ENCODE peak calls at places on chromosomes 3 and 15, in four cellular contexts. E is mesothelial cell of epicardium, B is cardiac fibroblast, H is GM12864. I is an unnamed sample.

GRCh38 chr3:141261472-141262171 is 30.0 kb downstream of the PXYLP1 start:
- DNase-seq in E (no peak), B (no peak), H (no peak), I (no peak)

GRCh38 chr3:108153451-108153981 is 62.7 kb upstream of the CD47 start:
- DNase-seq in H (peak), B (peak), E (no peak), I (peak)

GRCh38 chr15:90686435-90687218 is 30.5 kb upstream of the BLM start:
- DNase-seq in H (peak), E (no peak), B (no peak), I (peak)

GRCh38 chr15:63044645-63045437 is 2.3 kb downstream of the TPM1 start:
- DNase-seq in H (no peak), E (no peak), B (no peak), I (peak)

GRCh38 chr3:15899438-15899837 is 101.7 kb upstream of the ANKRD28 start:
- DNase-seq in H (no peak), B (peak), E (no peak), I (no peak)

GRCh38 chr3:45272828-45273470 is 46.9 kb upstream of the TMEM158 start:
- DNase-seq in B (no peak), H (no peak), E (no peak), I (no peak)

GRCh38 chr3:146164951-146165350 is 4.0 kb upstream of the PLOD2 start:
- DNase-seq in E (no peak), H (no peak), B (no peak), I (no peak)

GRCh38 chr3:16618721-16619120 is 13.5 kb upstream of the DAZL start:
- DNase-seq in H (no peak), B (peak), E (no peak), I (no peak)

GRCh38 chr3:100316656-100317069 is 17.9 kb upstream of the NIT2 start:
- DNase-seq in E (no peak), H (no peak), B (peak), I (peak)

GRCh38 chr15:40330368-40330836 is 6.9 kb downstream of the INAFM2 start:
- DNase-seq in E (no peak), B (peak), H (no peak), I (no peak)

GRCh38 chr15:69557340-69558137 is 104.9 kb downstream of the RPLP1 start:
- DNase-seq in B (peak), H (no peak), E (no peak), I (no peak)

GRCh38 chr3:51637941-51638471 is 33.0 kb upstream of the TEX264 start:
- DNase-seq in E (no peak), H (peak), B (peak), I (peak)

GRCh38 chr3:187719628-187720336 is 17.4 kb upstream of the RTP2 start:
- DNase-seq in E (no peak), B (no peak), H (no peak), I (no peak)

GRCh38 chr3:55724851-55725250 is 237.7 kb upstream of the WNT5A start:
- DNase-seq in E (no peak), B (no peak), H (peak), I (no peak)

GRCh38 chr15:74957301-74958035 is 896 bp upstream of the RPP25 start:
- DNase-seq in H (no peak), E (no peak), B (peak), I (no peak)

GRCh38 chr15:30033211-30033610 is 49.5 kb upstream of the GOLGA8J start:
- DNase-seq in B (no peak), E (no peak), H (no peak), I (no peak)

GRCh38 chr3:137468446-137468845 is 295.7 kb upstream of the SOX14 start:
- DNase-seq in E (no peak), B (no peak), H (no peak), I (no peak)

GRCh38 chr3:168395551-168395950 is 299.8 kb upstream of the GOLIM4 start:
- DNase-seq in E (no peak), H (no peak), B (no peak), I (no peak)

GRCh38 chr3:69051796-69052566 is at the start of gene TMF1:
- DNase-seq in H (peak), B (peak), E (peak), I (peak)

GRCh38 chr3:104526901-104527401 is 839.8 kb upstream of the ALCAM start:
- DNase-seq in B (no peak), E (no peak), H (peak), I (no peak)

GRCh38 chr3:55283441-55283925 is 203.6 kb downstream of the WNT5A start:
- DNase-seq in B (no peak), E (no peak), H (no peak), I (no peak)

GRCh38 chr3:46419816-46420215 is 12.8 kb downstream of the CCRL2 start:
- DNase-seq in B (no peak), H (no peak), E (no peak), I (no peak)

GRCh38 chr3:71521940-71522876 is 61.3 kb downstream of the FOXP1 start:
- DNase-seq in B (peak), H (no peak), E (no peak), I (no peak)

GRCh38 chr3:143565943-143566342 is 282.3 kb downstream of the SLC9A9 start:
- DNase-seq in B (peak), E (no peak), H (no peak), I (no peak)

GRCh38 chr3:87082806-87083440 is 92.0 kb upstream of the VGLL3 start:
- DNase-seq in H (no peak), B (peak), E (no peak), I (peak)

GRCh38 chr15:34849364-34849959 is 54.1 kb upstream of the ACTC1 start:
- DNase-seq in E (no peak), B (no peak), H (no peak), I (no peak)

GRCh38 chr3:62688050-62688449 is 187.2 kb downstream of the CADPS start:
- DNase-seq in E (no peak), H (no peak), B (peak), I (no peak)

GRCh38 chr3:156102267-156102912 is 18.0 kb upstream of the KCNAB1 start:
- DNase-seq in B (no peak), E (no peak), H (no peak), I (no peak)

GRCh38 chr3:113088616-113089015 is 97.8 kb downstream of the GTPBP8 start:
- DNase-seq in H (no peak), B (no peak), E (no peak), I (no peak)

GRCh38 chr3:182704926-182705325 is 88.4 kb upstream of the ATP11B start:
- DNase-seq in H (no peak), B (no peak), E (no peak), I (no peak)

GRCh38 chr15:95684693-95685115 is 645.8 kb upstream of the NR2F2 start:
- DNase-seq in E (no peak), B (peak), H (no peak), I (no peak)

GRCh38 chr15:59315914-59316428 is 56.7 kb downstream of the MYO1E start:
- DNase-seq in H (no peak), E (no peak), B (peak), I (no peak)

GRCh38 chr15:80785811-80786354 is 6.7 kb downstream of the CEMIP start:
- DNase-seq in E (no peak), H (no peak), B (no peak), I (no peak)

GRCh38 chr3:153209596-153209995 is 47.6 kb downstream of the RAP2B start:
- DNase-seq in B (peak), H (no peak), E (no peak), I (no peak)

GRCh38 chr3:161291191-161291901 is 70.2 kb downstream of the NMD3 start:
- DNase-seq in H (no peak), E (no peak), B (no peak), I (no peak)

GRCh38 chr3:131193671-131194291 is 167.1 kb downstream of the NEK11 start:
- DNase-seq in H (no peak), E (no peak), B (peak), I (no peak)
- TF ChIP-seq CTCF in H (no peak), E (no peak), B (peak), I (no peak)

DNA sequence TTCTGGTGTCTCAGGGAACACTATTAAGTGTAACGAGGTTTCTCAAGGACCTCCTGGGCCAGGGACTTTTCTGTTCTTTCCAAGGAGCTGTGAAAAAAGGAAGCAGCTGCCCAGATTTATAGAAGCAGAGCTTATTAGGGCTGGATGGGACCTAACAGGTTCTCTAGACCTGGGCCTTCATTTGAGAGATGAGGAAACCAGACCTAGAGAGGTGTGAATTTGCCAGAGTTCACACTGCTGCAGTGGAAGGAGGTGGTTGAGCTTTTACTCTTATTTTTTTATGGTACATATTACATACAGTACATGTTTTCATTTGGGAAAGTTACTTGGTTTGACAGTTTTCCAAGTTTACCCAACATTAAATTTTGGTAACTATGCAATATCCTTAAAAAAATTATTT is 16.2 kb downstream of the MAP2K1 start:
- DNase-seq in H (no peak), B (no peak), E (no peak), I (no peak)
- TF ChIP-seq CTCF in H (no peak), B (no peak), E (no peak), I (no peak)

GRCh38 chr3:61448378-61448777 is 113.0 kb upstream of the PTPRG start:
- DNase-seq in H (no peak), E (no peak), B (peak), I (no peak)
- TF ChIP-seq CTCF in H (no peak), E (no peak), B (no peak), I (no peak)

GRCh38 chr3:126439346-126439967 is 36.2 kb downstream of the ZXDC start:
- DNase-seq in E (no peak), B (no peak), H (no peak), I (no peak)
- TF ChIP-seq CTCF in E (no peak), B (no peak), H (no peak), I (no peak)

GRCh38 chr3:10232138-10232537 is 16.1 kb upstream of the TATDN2 start:
- DNase-seq in H (no peak), E (no peak), B (no peak), I (peak)
- TF ChIP-seq CTCF in H (no peak), E (no peak), B (no peak), I (no peak)

GRCh38 chr3:28800203-28800602 is 451.6 kb upstream of the AZI2 start:
- DNase-seq in E (no peak), B (no peak), H (no peak), I (no peak)

GRCh38 chr3:28799084-28799483 is 450.5 kb upstream of the AZI2 start:
- DNase-seq in H (no peak), B (peak), E (no peak), I (no peak)
- TF ChIP-seq CTCF in H (no peak), B (no peak), E (no peak), I (peak)

GRCh38 chr3:50422153-50422552 is 62.8 kb upstream of the TMEM115 start:
- DNase-seq in H (no peak), B (no peak), E (no peak), I (no peak)

GRCh38 chr3:50416736-50417636 is 57.7 kb upstream of the TMEM115 start:
- DNase-seq in H (no peak), E (no peak), B (no peak), I (no peak)

GRCh38 chr3:50417637-50418033 is 58.3 kb upstream of the TMEM115 start:
- DNase-seq in H (no peak), E (no peak), B (no peak), I (no peak)

GRCh38 chr3:50418845-50419244 is 59.5 kb upstream of the TMEM115 start:
- DNase-seq in H (no peak), E (no peak), B (peak), I (no peak)

GRCh38 chr3:50419595-50419994 is 60.3 kb upstream of the TMEM115 start:
- DNase-seq in B (no peak), H (no peak), E (no peak), I (no peak)
- TF ChIP-seq CTCF in B (no peak), H (no peak), E (no peak), I (no peak)